ENCODE peak calls at places on chromosomes 2 and 18, in five cellular contexts. One of them, this sample, is unnamed.

GRCh38 chr2:70283500-70284191 is 9.9 kb downstream of the SNRPG start:
- DNase-seq in mesenteric fat pad: no peak
- DNase-seq in A549: no peak
- DNase-seq in H9: no peak
- DNase-seq in fibroblast of lung: no peak
- DNase-seq in this sample: no peak

GRCh38 chr18:40222736-40223135 is 1732.3 kb upstream of the PIK3C3 start:
- DNase-seq in A549: no peak
- DNase-seq in fibroblast of lung: peak
- DNase-seq in mesenteric fat pad: no peak
- DNase-seq in H9: no peak
- DNase-seq in this sample: no peak

GRCh38 chr18:44098551-44099098 is 582.1 kb upstream of the SETBP1 start:
- DNase-seq in A549: no peak
- DNase-seq in mesenteric fat pad: no peak
- DNase-seq in H9: peak
- DNase-seq in fibroblast of lung: peak
- DNase-seq in this sample: no peak

GRCh38 chr2:216827073-216827725 is 32.7 kb downstream of the TNP1 start:
- DNase-seq in H9: no peak
- DNase-seq in fibroblast of lung: peak
- DNase-seq in A549: no peak
- DNase-seq in mesenteric fat pad: no peak
- DNase-seq in this sample: no peak

GRCh38 chr2:158484892-158485556 is 28.3 kb downstream of the PKP4 start:
- DNase-seq in mesenteric fat pad: no peak
- DNase-seq in A549: no peak
- DNase-seq in H9: no peak
- DNase-seq in fibroblast of lung: no peak
- DNase-seq in this sample: no peak

GRCh38 chr2:189896809-189897208 is 112.6 kb downstream of the PMS1 start:
- DNase-seq in fibroblast of lung: no peak
- DNase-seq in H9: no peak
- DNase-seq in mesenteric fat pad: no peak
- DNase-seq in A549: no peak
- DNase-seq in this sample: no peak

GRCh38 chr2:6654279-6654678 is 211.4 kb downstream of the CMPK2 start:
- DNase-seq in fibroblast of lung: no peak
- DNase-seq in mesenteric fat pad: no peak
- DNase-seq in H9: no peak
- DNase-seq in A549: no peak
- DNase-seq in this sample: no peak

GRCh38 chr2:179049546-179050311 is at the start of gene CCDC141:
- DNase-seq in H9: no peak
- DNase-seq in mesenteric fat pad: no peak
- DNase-seq in A549: no peak
- DNase-seq in fibroblast of lung: no peak
- DNase-seq in this sample: no peak

GRCh38 chr2:181810823-181811695 is 80.5 kb upstream of the ITPRID2 start:
- DNase-seq in mesenteric fat pad: no peak
- DNase-seq in H9: no peak
- DNase-seq in A549: peak
- DNase-seq in fibroblast of lung: peak
- DNase-seq in this sample: peak

GRCh38 chr2:119727493-119727892 is 32.2 kb upstream of the PTPN4 start:
- DNase-seq in fibroblast of lung: no peak
- DNase-seq in A549: no peak
- DNase-seq in mesenteric fat pad: no peak
- DNase-seq in H9: no peak
- DNase-seq in this sample: no peak

GRCh38 chr2:178478102-178478441 is 328 bp downstream of the FKBP7 start:
- DNase-seq in mesenteric fat pad: no peak
- DNase-seq in H9: no peak
- DNase-seq in fibroblast of lung: no peak
- DNase-seq in A549: no peak
- DNase-seq in this sample: no peak

GRCh38 chr18:49585781-49586663 is 24.2 kb downstream of the LIPG start:
- DNase-seq in fibroblast of lung: no peak
- DNase-seq in H9: no peak
- DNase-seq in A549: no peak
- DNase-seq in mesenteric fat pad: peak
- DNase-seq in this sample: no peak

GRCh38 chr2:8176837-8177236 is 505.0 kb upstream of the ID2 start:
- DNase-seq in A549: no peak
- DNase-seq in H9: no peak
- DNase-seq in mesenteric fat pad: no peak
- DNase-seq in fibroblast of lung: no peak
- DNase-seq in this sample: no peak

GRCh38 chr2:67899187-67899586 is 163.6 kb downstream of the C1D start:
- DNase-seq in fibroblast of lung: no peak
- DNase-seq in mesenteric fat pad: no peak
- DNase-seq in H9: no peak
- DNase-seq in A549: no peak
- DNase-seq in this sample: no peak

GRCh38 chr2:100427627-100428258 is 10.3 kb upstream of the CHST10 start:
- DNase-seq in fibroblast of lung: peak
- DNase-seq in mesenteric fat pad: no peak
- DNase-seq in A549: no peak
- DNase-seq in H9: peak
- DNase-seq in this sample: peak

GRCh38 chr18:13312515-13312914 is 94.0 kb downstream of the LDLRAD4 start:
- DNase-seq in H9: no peak
- DNase-seq in fibroblast of lung: no peak
- DNase-seq in A549: no peak
- DNase-seq in mesenteric fat pad: no peak
- DNase-seq in this sample: no peak

GRCh38 chr2:121974919-121975654 is 219.6 kb downstream of the TSN start:
- DNase-seq in mesenteric fat pad: no peak
- DNase-seq in fibroblast of lung: peak
- DNase-seq in H9: peak
- DNase-seq in A549: peak
- DNase-seq in this sample: peak

GRCh38 chr2:70960833-70961647 is 17.4 kb upstream of the ANKRD53 start:
- DNase-seq in fibroblast of lung: no peak
- DNase-seq in A549: no peak
- DNase-seq in H9: peak
- DNase-seq in mesenteric fat pad: peak
- DNase-seq in this sample: no peak

GRCh38 chr2:216713691-216714411 is 18.5 kb upstream of the IGFBP5 start:
- DNase-seq in fibroblast of lung: peak
- DNase-seq in A549: peak
- DNase-seq in H9: no peak
- DNase-seq in mesenteric fat pad: peak
- DNase-seq in this sample: no peak

GRCh38 chr2:85741811-85742507 is 11.8 kb upstream of the ATOH8 start:
- DNase-seq in fibroblast of lung: peak
- DNase-seq in A549: peak
- DNase-seq in H9: no peak
- DNase-seq in mesenteric fat pad: no peak
- DNase-seq in this sample: no peak

GRCh38 chr2:206442854-206443734 is at the start of gene ADAM23:
- DNase-seq in fibroblast of lung: peak
- DNase-seq in A549: peak
- DNase-seq in mesenteric fat pad: no peak
- DNase-seq in H9: peak
- DNase-seq in this sample: no peak

GRCh38 chr2:43427032-43427424 is 168.8 kb downstream of the THADA start:
- DNase-seq in H9: no peak
- DNase-seq in A549: peak
- DNase-seq in mesenteric fat pad: no peak
- DNase-seq in fibroblast of lung: no peak
- DNase-seq in this sample: no peak

GRCh38 chr18:7157760-7158159 is 40.2 kb upstream of the LAMA1 start:
- DNase-seq in mesenteric fat pad: no peak
- DNase-seq in A549: no peak
- DNase-seq in H9: no peak
- DNase-seq in fibroblast of lung: no peak
- DNase-seq in this sample: no peak

GRCh38 chr2:106857882-106858478 is 28.0 kb downstream of the ST6GAL2 start:
- DNase-seq in A549: no peak
- DNase-seq in fibroblast of lung: peak
- DNase-seq in mesenteric fat pad: no peak
- DNase-seq in H9: no peak
- DNase-seq in this sample: no peak

GRCh38 chr2:120758181-120759048 is 22.7 kb downstream of the GLI2 start:
- DNase-seq in A549: no peak
- DNase-seq in H9: peak
- DNase-seq in mesenteric fat pad: peak
- DNase-seq in fibroblast of lung: peak
- DNase-seq in this sample: no peak

GRCh38 chr2:179332903-179333302 is 68.3 kb upstream of the SESTD1 start:
- DNase-seq in fibroblast of lung: peak
- DNase-seq in A549: no peak
- DNase-seq in mesenteric fat pad: no peak
- DNase-seq in H9: no peak
- DNase-seq in this sample: no peak

GRCh38 chr2:49248506-49248905 is 94.2 kb upstream of the FSHR start:
- DNase-seq in mesenteric fat pad: no peak
- DNase-seq in H9: no peak
- DNase-seq in A549: no peak
- DNase-seq in fibroblast of lung: peak
- DNase-seq in this sample: no peak

GRCh38 chr2:101331202-101331601 is 22.7 kb upstream of the RNF149 start:
- DNase-seq in H9: no peak
- DNase-seq in fibroblast of lung: no peak
- DNase-seq in mesenteric fat pad: no peak
- DNase-seq in A549: no peak
- DNase-seq in this sample: no peak

GRCh38 chr2:71417300-71418202 is 35.8 kb upstream of the DYSF start:
- DNase-seq in A549: peak
- DNase-seq in mesenteric fat pad: no peak
- DNase-seq in H9: no peak
- DNase-seq in fibroblast of lung: no peak
- DNase-seq in this sample: peak

GRCh38 chr2:15691586-15692310 is 100.1 kb downstream of the DDX1 start:
- DNase-seq in H9: no peak
- DNase-seq in mesenteric fat pad: no peak
- DNase-seq in A549: no peak
- DNase-seq in fibroblast of lung: no peak
- DNase-seq in this sample: no peak

GRCh38 chr2:216903470-216903869 is 43.6 kb upstream of the TNP1 start:
- DNase-seq in H9: no peak
- DNase-seq in A549: no peak
- DNase-seq in fibroblast of lung: no peak
- DNase-seq in mesenteric fat pad: no peak
- DNase-seq in this sample: no peak

GRCh38 chr2:84889332-84889731 is 8.4 kb upstream of the TRABD2A start:
- DNase-seq in mesenteric fat pad: no peak
- DNase-seq in H9: no peak
- DNase-seq in A549: no peak
- DNase-seq in fibroblast of lung: no peak
- DNase-seq in this sample: no peak

GRCh38 chr2:3149441-3150217 is 228.0 kb downstream of the EIPR1 start:
- DNase-seq in fibroblast of lung: no peak
- DNase-seq in mesenteric fat pad: peak
- DNase-seq in A549: no peak
- DNase-seq in H9: no peak
- DNase-seq in this sample: no peak

GRCh38 chr2:42001696-42002331 is 46.0 kb upstream of the PKDCC start:
- DNase-seq in H9: no peak
- DNase-seq in A549: no peak
- DNase-seq in mesenteric fat pad: no peak
- DNase-seq in fibroblast of lung: no peak
- DNase-seq in this sample: no peak